ENCODE peak calls at places on chromosomes 5 and 9, in seven cellular contexts. V is heart left ventricle, B is neuronal stem cell, P is stomach, G is heart right ventricle, L is PC-9, O is suprapubic skin. J is an unnamed sample.
A peak's percentile ranks its signal among the peaks of the same experiment; 100 is the strongest.

GRCh38 chr5:151617841-151618710 is 26.9 kb upstream of the FAT2 start:
- DNase-seq in V (no peak), B (no peak), P (no peak), G (no peak), L (peak; percentile 97), O (no peak), J (no peak)

GRCh38 chr5:116734717-116735072 is 160.1 kb upstream of the SEMA6A start:
- DNase-seq in V (no peak), B (no peak), P (no peak), G (no peak), L (no peak), O (no peak), J (no peak)

GRCh38 chr9:129568560-129569505 is 52.1 kb downstream of the C9orf50 start:
- DNase-seq in V (peak; percentile 71), B (no peak), P (peak; percentile 71), G (peak; percentile 56), L (no peak), O (no peak), J (no peak)

GRCh38 chr5:82719368-82719767 is 357.8 kb downstream of the TMEM167A start:
- DNase-seq in V (peak; percentile 32), B (no peak), P (no peak), G (no peak), L (no peak), O (no peak), J (no peak)

GRCh38 chr9:32431196-32431595 is 46.8 kb downstream of the ACO1 start:
- DNase-seq in V (no peak), B (no peak), P (no peak), G (no peak), L (no peak), O (no peak), J (no peak)

GRCh38 chr5:102627311-102627710 is 127.8 kb upstream of the PAM start:
- DNase-seq in V (no peak), B (no peak), P (no peak), G (no peak), L (peak; percentile 68), O (no peak), J (no peak)

GRCh38 chr9:96618209-96619108 is 1.2 kb downstream of the CDC14B start:
- DNase-seq in V (peak; percentile 56), B (no peak), P (peak; percentile 52), G (peak; percentile 45), L (peak; percentile 57), O (peak; percentile 81), J (no peak)

GRCh38 chr5:68367717-68368116 is 152.2 kb downstream of the PIK3R1 start:
- DNase-seq in V (no peak), B (no peak), P (no peak), G (no peak), L (no peak), O (no peak), J (no peak)

GRCh38 chr5:60677831-60678664 is 21.9 kb downstream of the DEPDC1B start:
- DNase-seq in V (no peak), B (no peak), P (peak; percentile 37), G (no peak), L (no peak), O (no peak), J (no peak)

GRCh38 chr5:11785771-11786342 is 118.4 kb downstream of the CTNND2 start:
- DNase-seq in V (peak; percentile 35), B (no peak), P (no peak), G (peak; percentile 11), L (no peak), O (no peak), J (no peak)

GRCh38 chr5:107063511-107063910 is 607.2 kb downstream of the EFNA5 start:
- DNase-seq in V (no peak), B (no peak), P (no peak), G (no peak), L (no peak), O (no peak), J (no peak)

GRCh38 chr5:17228833-17229291 is 11.4 kb downstream of the BASP1 start:
- DNase-seq in V (no peak), B (no peak), P (no peak), G (no peak), L (no peak), O (no peak), J (no peak)

GRCh38 chr9:125989524-125990180 is 242.5 kb downstream of the PBX3 start:
- DNase-seq in V (no peak), B (no peak), P (no peak), G (no peak), L (no peak), O (peak; percentile 34), J (no peak)

GRCh38 chr5:141915881-141916336 is 7.8 kb upstream of the DELE1 start:
- DNase-seq in V (peak; percentile 57), B (no peak), P (no peak), G (no peak), L (peak; percentile 44), O (no peak), J (no peak)

GRCh38 chr5:139385061-139385889 is 2.2 kb upstream of the SLC23A1 start:
- DNase-seq in V (peak; percentile 25), B (no peak), P (peak; percentile 52), G (no peak), L (no peak), O (no peak), J (no peak)

GRCh38 chr5:178274826-178275537 is 42.4 kb upstream of the PHYKPL start:
- DNase-seq in V (peak; percentile 9), B (no peak), P (no peak), G (peak; percentile 0), L (no peak), O (no peak), J (no peak)

GRCh38 chr9:76649894-76650293 is 114.3 kb upstream of the PCA3 start:
- DNase-seq in V (no peak), B (no peak), P (no peak), G (no peak), L (no peak), O (no peak), J (no peak)

GRCh38 chr9:76654051-76654461 is 110.2 kb upstream of the PCA3 start:
- DNase-seq in V (no peak), B (no peak), P (no peak), G (no peak), L (no peak), O (no peak), J (no peak)

GRCh38 chr9:76652894-76653293 is 111.3 kb upstream of the PCA3 start:
- DNase-seq in V (peak; percentile 26), B (no peak), P (no peak), G (no peak), L (no peak), O (no peak), J (no peak)

GRCh38 chr9:76651114-76651697 is 113.0 kb upstream of the PCA3 start:
- DNase-seq in V (no peak), B (no peak), P (no peak), G (no peak), L (no peak), O (no peak), J (no peak)

DNA sequence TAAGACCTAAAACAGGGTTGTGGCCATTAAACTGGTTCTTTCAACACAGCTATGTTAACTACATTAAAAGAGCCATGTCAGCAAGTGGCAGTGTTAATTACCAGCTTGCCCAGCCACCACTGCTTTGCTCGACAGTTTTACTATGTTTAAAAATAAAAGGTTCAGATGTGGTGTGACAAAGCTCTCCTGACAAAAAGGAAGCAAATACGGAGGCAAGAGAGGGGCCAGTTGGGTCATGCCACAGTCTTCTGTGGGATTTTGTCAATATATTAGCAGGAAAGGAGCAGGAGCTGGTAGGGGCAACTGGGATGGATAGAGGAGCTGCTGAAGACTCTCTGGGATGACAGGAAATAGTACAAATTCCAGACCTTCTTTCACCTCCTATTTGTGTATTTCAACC is 113.5 kb upstream of the PCA3 start:
- DNase-seq in V (no peak), B (no peak), P (no peak), G (no peak), L (no peak), O (no peak), J (no peak)
- H3K4me3 ChIP-seq in V (peak overlapping the region; percentile 33), B (no peak overlapping the region), P (peak overlapping the region; percentile 30), G (peak overlapping the region; percentile 42), L (no peak overlapping the region), O (no peak overlapping the region), J (no peak overlapping the region)

GRCh38 chr5:81555865-81556264 is 161.9 kb upstream of the ACOT12 start:
- DNase-seq in V (no peak), B (no peak), P (no peak), G (no peak), L (no peak), O (no peak), J (no peak)

GRCh38 chr5:81553570-81554212 is 159.8 kb upstream of the ACOT12 start:
- DNase-seq in V (no peak), B (no peak), P (no peak), G (no peak), L (no peak), O (no peak), J (no peak)

GRCh38 chr5:81556809-81557208 is 162.9 kb upstream of the ACOT12 start:
- DNase-seq in V (no peak), B (no peak), P (no peak), G (no peak), L (no peak), O (no peak), J (no peak)

GRCh38 chr5:81552844-81553569 is 159.1 kb upstream of the ACOT12 start:
- DNase-seq in V (no peak), B (no peak), P (no peak), G (no peak), L (no peak), O (no peak), J (no peak)

GRCh38 chr5:81554647-81555046 is 160.7 kb upstream of the ACOT12 start:
- DNase-seq in V (no peak), B (no peak), P (no peak), G (no peak), L (no peak), O (no peak), J (no peak)
- H3K4me1 ChIP-seq in V (peaks cover 30% of the 10 kb centered on the region), B (no peaks in the 10 kb centered on the region), P (peaks cover 14% of the 10 kb centered on the region), G (peaks cover 22% of the 10 kb centered on the region), L (no peaks in the 10 kb centered on the region), O (peaks cover 4% of the 10 kb centered on the region), J (no peaks in the 10 kb centered on the region)

GRCh38 chr5:119721775-119722174 is 92.4 kb downstream of the FAM170A start:
- DNase-seq in V (no peak), B (no peak), P (no peak), G (no peak), L (no peak), O (no peak), J (no peak)

DNA sequence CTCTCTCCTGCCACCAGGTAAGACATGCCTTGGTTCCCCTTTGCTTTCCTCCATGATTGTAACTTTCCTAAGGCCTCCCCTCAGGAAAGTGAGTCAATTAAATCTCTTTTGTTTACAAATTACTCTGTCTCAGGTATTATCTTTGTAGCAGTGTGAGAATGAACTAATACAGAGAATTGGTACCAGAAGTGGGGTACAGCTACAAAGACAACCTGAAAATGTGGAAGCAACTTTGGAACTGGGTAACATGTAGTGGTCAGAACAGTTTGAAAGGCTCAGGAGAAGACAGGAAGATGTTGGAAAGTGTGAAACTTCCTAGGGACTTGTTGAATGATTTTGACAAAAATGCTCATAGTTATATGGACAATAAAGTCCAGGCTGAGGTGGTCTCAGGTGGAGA is 97.2 kb downstream of the FAM170A start:
- DNase-seq in V (no peak), B (no peak), P (no peak), G (no peak), L (no peak), O (no peak), J (no peak)
- H3K27ac ChIP-seq in V (no peak overlapping the region), B (no peak overlapping the region), P (no peak overlapping the region), G (no peak overlapping the region), L (no peak overlapping the region), O (no peak overlapping the region), J (no peak overlapping the region)

DNA sequence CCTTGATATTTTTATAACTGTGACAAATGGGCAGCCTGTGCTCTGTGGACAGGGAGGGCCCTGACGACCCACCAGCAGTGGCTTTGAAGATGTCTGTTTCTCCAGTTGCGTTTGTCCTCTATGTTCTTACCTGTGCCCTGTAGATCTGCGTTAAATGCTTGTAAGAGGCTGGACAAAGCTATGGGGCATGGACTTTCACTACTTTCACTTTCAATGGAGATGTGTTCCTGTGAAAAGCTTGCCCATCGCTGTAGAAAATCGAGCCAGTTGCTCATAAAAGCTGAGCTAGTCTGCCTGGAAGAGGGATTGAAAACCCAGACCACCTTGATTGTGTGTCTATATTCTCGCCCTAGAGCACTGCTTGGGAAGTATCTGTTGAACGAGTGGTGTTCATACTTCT is 74.1 kb downstream of the PSAT1 start:
- DNase-seq in V (no peak), B (no peak), P (no peak), G (no peak), L (no peak), O (no peak), J (no peak)
- H3K4me3 ChIP-seq in V (no peak overlapping the region), B (no peak overlapping the region), P (no peak overlapping the region), G (no peak overlapping the region), L (peak overlapping the region; percentile 38), O (no peak overlapping the region), J (no peak overlapping the region)

J was measured in lung.